ENCODE peak calls at places on chromosomes 12 and 14, in seven cellular contexts. S is RWPE2, M is HL-60, F is SK-N-SH, H is endothelial cell of umbilical vein, L is endothelial cell, A is heart left ventricle. B is an unnamed sample.

GRCh38 chr12:116537149-116537904 is 21.9 kb upstream of the MAP1LC3B2 start:
- DNase-seq in S (no peak), M (no peak), F (no peak), H (no peak), L (no peak), A (no peak), B (no peak)

GRCh38 chr14:93592786-93593185 is 162.0 kb downstream of the UNC79 start:
- DNase-seq in S (no peak), M (no peak), F (no peak), H (no peak), L (no peak), A (no peak), B (no peak)

GRCh38 chr12:121391619-121392324 is 8.1 kb upstream of the RNF34 start:
- DNase-seq in S (no peak), M (peak), F (peak), H (no peak), L (no peak), A (no peak), B (peak)

GRCh38 chr14:99479903-99480855 is 480 bp downstream of the SETD3 start:
- DNase-seq in S (peak), M (peak), F (peak), H (peak), L (peak), A (peak), B (no peak)

GRCh38 chr14:60681271-60681670 is 32.0 kb upstream of the SIX1 start:
- DNase-seq in S (no peak), M (no peak), F (no peak), H (no peak), L (no peak), A (no peak), B (no peak)

GRCh38 chr12:48853228-48853688 is 1.3 kb upstream of the DDX23 start:
- DNase-seq in S (no peak), M (peak), F (peak), H (peak), L (peak), A (peak), B (peak)

GRCh38 chr12:105574056-105574715 is 243.7 kb downstream of the C12orf75 start:
- DNase-seq in S (no peak), M (no peak), F (no peak), H (no peak), L (no peak), A (no peak), B (no peak)

GRCh38 chr14:33782923-33783322 is 168.0 kb downstream of the EGLN3 start:
- DNase-seq in S (no peak), M (no peak), F (no peak), H (no peak), L (no peak), A (no peak), B (no peak)

GRCh38 chr14:59150990-59151389 is 37.5 kb upstream of the DAAM1 start:
- DNase-seq in S (no peak), M (no peak), F (no peak), H (no peak), L (no peak), A (peak), B (no peak)

GRCh38 chr14:64880382-64881121 is 845 bp upstream of the SPTB start:
- DNase-seq in S (no peak), M (peak), F (peak), H (peak), L (peak), A (peak), B (no peak)

GRCh38 chr12:110320548-110320947 is 39.5 kb downstream of the ATP2A2 start:
- DNase-seq in S (no peak), M (no peak), F (no peak), H (no peak), L (no peak), A (no peak), B (no peak)

GRCh38 chr14:80567905-80568512 is 356.7 kb upstream of the DIO2 start:
- DNase-seq in S (peak), M (no peak), F (no peak), H (no peak), L (no peak), A (no peak), B (no peak)

GRCh38 chr14:76193696-76194095 is 42.0 kb downstream of the GPATCH2L start:
- DNase-seq in S (no peak), M (no peak), F (no peak), H (no peak), L (no peak), A (no peak), B (no peak)

GRCh38 chr14:101028971-101029667 is 125.6 kb upstream of the RTL1 start:
- DNase-seq in S (peak), M (no peak), F (no peak), H (no peak), L (no peak), A (no peak), B (no peak)

GRCh38 chr12:49296034-49296835 is 1.3 kb downstream of the PRPH start:
- DNase-seq in S (peak), M (peak), F (peak), H (no peak), L (peak), A (no peak), B (no peak)

GRCh38 chr12:44876554-44877275 is 600 bp upstream of the NELL2 start:
- DNase-seq in S (no peak), M (no peak), F (peak), H (no peak), L (peak), A (no peak), B (no peak)

GRCh38 chr14:75059642-75060041 is 4.2 kb downstream of the ACYP1 start:
- DNase-seq in S (no peak), M (no peak), F (no peak), H (peak), L (no peak), A (no peak), B (no peak)

GRCh38 chr12:66697404-66697803 is 18.5 kb upstream of the GRIP1 start:
- DNase-seq in S (no peak), M (no peak), F (no peak), H (no peak), L (no peak), A (no peak), B (no peak)

GRCh38 chr12:50147281-50147680 is 19.9 kb downstream of the CERS5 start:
- DNase-seq in S (no peak), M (no peak), F (no peak), H (no peak), L (no peak), A (no peak), B (no peak)

GRCh38 chr12:8493084-8493483 is 20.2 kb upstream of the CLEC4D start:
- DNase-seq in S (no peak), M (peak), F (no peak), H (no peak), L (no peak), A (no peak), B (no peak)

GRCh38 chr14:94769413-94770250 is at the start of gene GSC:
- DNase-seq in S (no peak), M (peak), F (peak), H (peak), L (peak), A (peak), B (peak)

GRCh38 chr12:111788178-111788654 is 21.5 kb downstream of the ALDH2 start:
- DNase-seq in S (no peak), M (peak), F (peak), H (no peak), L (no peak), A (peak), B (peak)

GRCh38 chr12:26317942-26318565 is 122.7 kb downstream of the SSPN start:
- DNase-seq in S (no peak), M (no peak), F (no peak), H (peak), L (no peak), A (no peak), B (no peak)

GRCh38 chr12:103729499-103729898 is 111.5 kb downstream of the NT5DC3 start:
- DNase-seq in S (no peak), M (no peak), F (no peak), H (no peak), L (no peak), A (no peak), B (no peak)

DNA sequence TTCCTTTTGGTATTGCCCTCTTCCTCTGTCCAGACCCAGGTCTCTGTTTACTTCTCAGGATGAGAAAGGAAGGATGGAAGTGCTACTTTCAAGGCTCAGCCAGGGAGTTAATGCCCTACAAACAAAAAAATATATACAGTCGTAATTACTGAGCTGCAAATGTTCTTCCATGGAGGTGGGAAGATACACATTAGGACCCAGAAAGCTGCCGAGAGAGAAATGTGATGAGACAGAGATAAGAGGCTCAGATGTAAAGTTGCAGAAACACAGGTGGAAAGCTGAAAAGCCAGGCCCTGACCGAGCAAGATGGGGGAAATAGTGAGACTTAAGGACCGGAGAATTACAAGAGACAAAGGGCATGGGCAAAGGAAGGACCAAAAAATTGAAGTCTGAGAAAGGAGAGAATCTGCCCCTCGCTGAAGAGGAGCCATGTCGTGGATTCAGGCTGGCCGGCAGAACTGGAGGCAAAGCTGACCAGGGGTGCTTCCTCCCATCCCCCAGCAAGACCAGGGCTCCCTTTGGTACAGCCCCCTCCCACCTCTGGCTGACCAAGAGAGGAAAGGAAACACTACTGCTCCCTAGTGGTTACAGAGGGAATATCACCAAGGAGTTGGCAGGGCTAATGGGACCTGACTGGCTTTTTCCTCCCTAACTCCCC is 12.2 kb downstream of the ZFHX2 start:
- DNase-seq in S (no peak), M (peak), F (peak), H (peak), L (peak), A (no peak), B (no peak)
- TF ChIP-seq CTCF in S (peak), M (peak), F (peak), H (peak), L (peak), A (peak), B (peak)

GRCh38 chr14:105290598-105291356 is 10.0 kb downstream of the BRF1 start:
- DNase-seq in S (no peak), M (peak), F (peak), H (peak), L (no peak), A (no peak), B (no peak)
- TF ChIP-seq CTCF in S (no peak), M (no peak), F (peak), H (peak), L (no peak), A (no peak), B (no peak)

DNA sequence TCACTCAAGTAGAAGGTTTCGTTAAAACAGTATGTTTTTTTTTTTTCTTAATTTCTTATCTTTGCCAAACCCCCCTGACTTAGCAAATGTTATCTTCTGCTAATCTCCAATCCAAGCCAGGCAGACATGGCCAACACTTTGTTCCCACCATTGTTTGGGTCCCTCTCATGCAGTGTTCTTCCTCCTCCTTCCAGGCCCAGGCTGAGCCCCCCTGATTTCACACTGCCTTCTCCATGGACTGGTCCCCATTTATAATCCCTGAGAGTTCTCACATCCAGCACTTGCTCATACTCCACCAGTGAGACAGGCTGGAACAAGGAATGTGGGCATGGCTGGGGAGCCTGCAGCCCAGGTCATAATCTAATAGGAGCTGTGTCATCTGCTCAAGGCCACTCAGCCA is 238.5 kb upstream of the CCDC196 start:
- DNase-seq in S (no peak), M (no peak), F (peak), H (no peak), L (no peak), A (no peak), B (no peak)
- TF ChIP-seq CTCF in S (no peak), M (no peak), F (no peak), H (no peak), L (no peak), A (no peak), B (no peak)

GRCh38 chr14:24483604-24484252 is 24.3 kb downstream of the CMA1 start:
- DNase-seq in S (no peak), M (peak), F (no peak), H (no peak), L (no peak), A (no peak), B (no peak)

DNA sequence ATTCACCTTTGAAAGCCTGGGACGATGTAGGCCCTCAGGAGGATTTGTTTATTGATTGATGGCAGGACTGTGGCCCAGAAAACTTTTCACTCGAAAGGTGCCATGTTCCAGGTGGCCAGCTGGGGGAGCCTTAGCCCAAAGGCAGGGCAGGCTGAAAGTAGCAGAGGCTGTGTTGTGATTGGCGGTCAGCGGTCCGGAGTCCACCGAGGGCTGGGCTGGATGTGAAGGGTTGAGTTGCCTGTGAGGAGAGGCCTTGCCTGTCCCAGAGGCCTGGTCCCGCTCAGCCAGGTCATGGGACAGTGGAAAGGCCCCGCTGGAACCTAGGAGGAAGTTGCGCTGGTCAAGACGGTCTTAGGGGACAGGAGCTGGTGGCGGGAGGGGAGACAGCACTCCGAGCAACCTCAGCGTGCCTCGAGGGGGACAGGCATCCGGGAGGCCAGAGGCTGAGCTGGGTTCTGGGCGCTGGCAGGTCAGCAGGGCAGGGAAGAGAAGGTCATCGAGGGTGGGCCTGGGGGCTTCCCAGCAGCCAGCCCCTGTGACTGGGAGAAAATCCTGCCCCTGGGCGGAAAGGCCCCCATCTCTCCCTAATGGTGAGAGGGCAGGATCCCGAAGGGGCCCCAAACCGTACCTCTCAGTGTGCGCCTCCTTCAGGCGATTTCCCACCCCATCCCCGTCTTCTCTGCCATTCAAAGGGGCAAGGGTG is 26.3 kb downstream of the CMA1 start:
- DNase-seq in S (no peak), M (peak), F (peak), H (peak), L (peak), A (peak), B (no peak)
- TF ChIP-seq CTCF in S (peak), M (peak), F (peak), H (peak), L (peak), A (peak), B (peak)

GRCh38 chr12:54337280-54337842 is 12.4 kb downstream of the COPZ1 start:
- DNase-seq in S (no peak), M (peak), F (no peak), H (no peak), L (no peak), A (no peak), B (no peak)
- TF ChIP-seq CTCF in S (no peak), M (no peak), F (no peak), H (no peak), L (no peak), A (peak), B (peak)

DNA sequence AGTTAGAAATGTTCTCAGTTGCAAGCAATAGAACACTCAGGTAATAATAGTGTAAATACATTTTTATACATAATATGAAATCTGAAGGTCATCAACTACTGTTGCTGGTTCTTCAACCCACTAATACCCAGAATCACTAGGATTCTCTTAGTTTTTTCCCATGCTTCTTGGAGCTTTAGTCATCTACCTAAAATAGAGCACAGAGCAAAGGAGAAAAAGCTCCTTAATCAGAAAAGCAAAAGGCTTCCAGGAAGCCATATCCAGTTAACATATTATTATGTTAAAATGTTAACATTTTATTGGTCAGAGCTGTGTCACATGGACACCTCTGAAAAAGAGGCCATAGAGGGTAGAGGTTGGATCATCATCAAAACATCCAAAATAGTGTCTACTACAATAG is 57.0 kb downstream of the CCER1 start:
- DNase-seq in S (no peak), M (no peak), F (no peak), H (no peak), L (no peak), A (no peak), B (no peak)
- TF ChIP-seq CTCF in S (no peak), M (no peak), F (no peak), H (no peak), L (no peak), A (no peak), B (no peak)

GRCh38 chr14:52013984-52014600 is 24.7 kb downstream of the RTRAF start:
- DNase-seq in S (no peak), M (no peak), F (peak), H (no peak), L (peak), A (no peak), B (no peak)
- TF ChIP-seq CTCF in S (no peak), M (no peak), F (peak), H (peak), L (peak), A (no peak), B (no peak)

DNA sequence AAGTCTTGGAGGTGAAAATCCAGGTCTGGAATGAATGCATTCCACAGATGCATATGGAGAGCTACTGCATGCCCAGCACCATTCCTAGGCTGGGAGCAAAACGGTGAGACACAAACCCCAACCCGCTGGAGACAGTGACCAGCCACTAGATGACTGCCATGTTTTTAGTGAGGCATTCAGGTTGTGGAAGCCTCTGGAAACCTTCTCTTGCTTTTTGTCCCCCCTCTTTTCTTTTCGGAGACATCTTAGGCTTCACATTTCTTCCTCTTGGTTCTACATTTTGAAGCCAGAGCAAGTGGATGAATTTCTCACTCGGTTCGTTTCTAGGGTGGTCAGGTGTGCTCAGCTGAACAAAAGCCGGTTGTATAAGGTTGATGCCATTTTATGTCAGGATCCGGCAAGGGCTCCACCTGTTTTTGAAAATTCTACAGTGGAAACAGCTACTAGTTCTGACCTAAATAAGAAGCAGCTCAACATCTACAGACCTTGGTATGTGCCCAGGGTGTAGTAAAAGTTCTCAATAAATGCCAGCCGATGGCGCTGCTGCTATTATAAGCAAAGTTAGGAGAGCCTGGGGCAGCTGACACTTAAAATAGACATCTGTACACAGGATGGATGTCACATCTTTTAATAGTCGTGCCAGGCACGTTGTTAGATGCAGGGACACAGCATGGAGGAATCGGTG is 1.8 kb upstream of the ZNF839 start:
- DNase-seq in S (no peak), M (peak), F (no peak), H (peak), L (no peak), A (peak), B (no peak)
- TF ChIP-seq CTCF in S (no peak), M (peak), F (no peak), H (no peak), L (no peak), A (no peak), B (no peak)

GRCh38 chr12:124347805-124348658 is 53.1 kb downstream of the RFLNA start:
- DNase-seq in S (no peak), M (peak), F (peak), H (no peak), L (peak), A (no peak), B (no peak)
- TF ChIP-seq CTCF in S (peak), M (no peak), F (peak), H (peak), L (peak), A (peak), B (peak)